ENCODE peak calls at places on chromosomes 13 and 19, in seven cellular contexts. R is thoracic aorta, K is uterus, Y is cardiac muscle cell, W is progenitor cell of endocrine pancreas, D is psoas muscle, Z is body of pancreas. Q is an unnamed sample.

GRCh38 chr19:4541114-4541805 is 1.4 kb upstream of the LRG1 start:
- DNase-seq in W (no peak), Z (no peak), Y (no peak), K (no peak), D (no peak), R (no peak), Q (no peak)

GRCh38 chr19:474126-475078 is 13.6 kb upstream of the SHC2 start:
- DNase-seq in R (no peak), W (no peak), K (no peak), Z (no peak), Y (no peak), D (peak; percentile 38), Q (no peak)

GRCh38 chr19:10007811-10008211 is 2.5 kb downstream of the COL5A3 start:
- DNase-seq in R (no peak), K (no peak), Y (no peak), D (peak; percentile 43), Z (peak; percentile 35), W (no peak), Q (no peak)

GRCh38 chr19:42313096-42313839 is at the start of gene TMEM145:
- DNase-seq in R (no peak), Y (peak; percentile 84), K (no peak), Z (peak; percentile 61), D (peak; percentile 47), W (peak; percentile 45), Q (no peak)

GRCh38 chr19:35291916-35292315 is at the start of gene MAG:
- DNase-seq in Z (no peak), R (no peak), Y (no peak), K (no peak), W (no peak), D (no peak), Q (no peak)

GRCh38 chr13:75661443-75661842 is 25.3 kb downstream of the LMO7 start:
- DNase-seq in R (no peak), D (no peak), Z (peak; percentile 24), W (no peak), K (no peak), Y (no peak), Q (no peak)

GRCh38 chr19:38145627-38146026 is 78.4 kb downstream of the DPF1 start:
- DNase-seq in K (no peak), Z (no peak), R (no peak), Y (no peak), D (no peak), W (no peak), Q (no peak)

GRCh38 chr19:17841810-17842662 is 5.7 kb downstream of the JAK3 start:
- DNase-seq in D (peak; percentile 74), K (peak; percentile 76), R (no peak), W (peak; percentile 50), Y (peak; percentile 97), Z (peak; percentile 74), Q (peak; percentile 71)

GRCh38 chr13:30744056-30744684 is 8.8 kb downstream of the ALOX5AP start:
- DNase-seq in D (no peak), R (no peak), Z (no peak), Y (no peak), W (no peak), K (no peak), Q (peak; percentile 80)

GRCh38 chr19:45884682-45885555 is 1.0 kb downstream of the IRF2BP1 start:
- DNase-seq in Z (peak; percentile 34), D (no peak), Y (peak; percentile 19), K (peak; percentile 36), W (no peak), R (no peak), Q (no peak)

GRCh38 chr19:47819841-47820244 is 1.9 kb upstream of the CRX start:
- DNase-seq in R (no peak), W (no peak), K (no peak), Y (peak; percentile 55), D (no peak), Z (no peak), Q (no peak)

GRCh38 chr19:41958367-41959055 is 610 bp downstream of the RABAC1 start:
- DNase-seq in Z (peak; percentile 93), K (peak; percentile 82), Y (peak; percentile 87), D (peak; percentile 80), W (peak; percentile 71), R (peak; percentile 59), Q (peak; percentile 96)

GRCh38 chr13:79435549-79435948 is 29.5 kb upstream of the RBM26 start:
- DNase-seq in Z (no peak), D (no peak), Y (no peak), K (no peak), R (no peak), W (no peak), Q (no peak)

GRCh38 chr19:10390652-10391286 is 10.4 kb upstream of the TYK2 start:
- DNase-seq in R (no peak), D (peak; percentile 57), Y (peak; percentile 77), W (peak; percentile 60), Z (peak; percentile 77), K (peak; percentile 59), Q (peak; percentile 87)

GRCh38 chr13:91319996-91320395 is 27.5 kb upstream of the MIR17HG start:
- DNase-seq in Z (no peak), W (no peak), K (no peak), D (no peak), R (no peak), Y (no peak), Q (no peak)

GRCh38 chr13:40672310-40673060 is 6.0 kb upstream of the FOXO1 start:
- DNase-seq in W (no peak), R (no peak), Z (peak; percentile 28), D (no peak), Y (no peak), K (no peak), Q (no peak)

GRCh38 chr19:10187315-10187714 is 7.4 kb downstream of the DNMT1 start:
- DNase-seq in D (no peak), R (no peak), Y (no peak), W (no peak), K (no peak), Z (no peak), Q (no peak)

GRCh38 chr19:47663911-47664771 is 49.1 kb upstream of the EHD2 start:
- DNase-seq in R (peak; percentile 68), Z (peak; percentile 58), W (no peak), Y (peak; percentile 12), D (peak; percentile 75), K (peak; percentile 82), Q (peak; percentile 82)

GRCh38 chr13:73598021-73598712 is 536.0 kb downstream of the KLF12 start:
- DNase-seq in W (no peak), Y (no peak), D (no peak), K (no peak), R (no peak), Z (no peak), Q (no peak)

GRCh38 chr13:104098421-104098820 is 1032.2 kb upstream of the SLC10A2 start:
- DNase-seq in W (no peak), K (no peak), R (no peak), D (no peak), Y (no peak), Z (no peak), Q (no peak)

GRCh38 chr13:45847554-45848224 is 3.9 kb downstream of the SIAH3 start:
- DNase-seq in R (no peak), Z (no peak), K (no peak), W (no peak), D (peak; percentile 22), Y (peak; percentile 60), Q (peak; percentile 28)

GRCh38 chr13:46577656-46578589 is 25.0 kb downstream of the LRCH1 start:
- DNase-seq in K (no peak), D (no peak), Z (no peak), W (no peak), Y (no peak), R (no peak), Q (no peak)

GRCh38 chr13:112688560-112689497 is 1.0 kb upstream of the ATP11A start:
- DNase-seq in W (no peak), Y (peak; percentile 62), Z (peak; percentile 49), D (no peak), R (no peak), K (no peak), Q (peak; percentile 56)

GRCh38 chr19:42248270-42249148 is 6.1 kb upstream of the GSK3A start:
- DNase-seq in R (no peak), K (no peak), W (no peak), Y (no peak), D (no peak), Z (no peak), Q (no peak)

GRCh38 chr19:1651061-1651547 is 1.3 kb downstream of the TCF3 start:
- DNase-seq in Y (peak; percentile 23), D (no peak), R (no peak), W (no peak), K (no peak), Z (no peak), Q (no peak)

GRCh38 chr19:16621165-16621800 is 6.7 kb downstream of the MED26 start:
- DNase-seq in W (no peak), D (no peak), Y (no peak), K (no peak), Z (no peak), R (no peak), Q (no peak)

GRCh38 chr19:16625183-16625958 is 2.6 kb downstream of the MED26 start:
- DNase-seq in R (no peak), Y (no peak), K (no peak), Z (no peak), W (no peak), D (no peak), Q (no peak)

GRCh38 chr19:16624236-16624635 is 3.8 kb downstream of the MED26 start:
- DNase-seq in Z (no peak), Y (no peak), K (no peak), R (no peak), W (no peak), D (no peak), Q (no peak)

GRCh38 chr19:16623066-16623465 is 4.9 kb downstream of the MED26 start:
- DNase-seq in Y (no peak), R (no peak), K (no peak), Z (no peak), D (no peak), W (no peak), Q (no peak)

GRCh38 chr19:16623576-16623975 is 4.4 kb downstream of the MED26 start:
- DNase-seq in Y (no peak), K (no peak), Z (no peak), R (no peak), D (no peak), W (no peak), Q (no peak)
- TF ChIP-seq CTCF in Y (no peak), K (no peak), Z (no peak), R (no peak), D (no peak), W (no peak), Q (no peak)

DNA sequence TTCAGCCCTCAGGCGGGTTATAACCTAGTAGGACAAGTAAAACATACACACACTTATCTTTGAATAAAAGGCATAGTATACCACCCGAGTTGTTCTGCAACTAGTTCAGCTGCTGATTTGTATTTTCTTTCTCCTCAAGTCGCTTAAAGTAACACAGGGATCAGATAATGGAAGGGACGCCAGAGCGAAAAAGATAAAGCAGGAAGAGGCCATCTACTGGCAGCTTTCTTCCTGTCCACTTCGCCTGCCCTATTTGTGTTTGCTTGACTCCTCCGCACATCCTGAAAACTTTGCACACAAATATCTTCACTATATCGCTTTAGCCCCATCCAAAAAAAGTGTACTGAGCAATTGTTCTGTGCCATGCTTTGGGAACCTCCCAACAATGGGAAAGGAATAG is 238.0 kb upstream of the SOX21 start:
- DNase-seq in R (no peak), W (no peak), Y (no peak), K (no peak), Z (no peak), D (no peak), Q (no peak)
- TF ChIP-seq CTCF in R (no peak), W (no peak), Y (peak; percentile 5), K (no peak), Z (no peak), D (no peak), Q (no peak)

GRCh38 chr13:57716295-57716694 is 84.8 kb downstream of the PCDH17 start:
- DNase-seq in R (no peak), Z (no peak), D (no peak), Y (peak; percentile 48), W (no peak), K (no peak), Q (no peak)
- TF ChIP-seq CTCF in R (no peak), Z (no peak), D (no peak), Y (no peak), W (peak; percentile 46), K (no peak), Q (no peak)

GRCh38 chr13:33799950-33800592 is 17.9 kb upstream of the RFC3 start:
- DNase-seq in R (no peak), K (no peak), W (no peak), D (no peak), Y (peak; percentile 25), Z (no peak), Q (no peak)
- TF ChIP-seq CTCF in R (no peak), K (peak; percentile 47), W (peak; percentile 39), D (peak; percentile 42), Y (peak; percentile 62), Z (peak; percentile 43), Q (no peak)

Q was measured in Peyer's patch.